ENCODE peak calls at places on chromosome 3, in five cellular contexts. F is spleen, N is sigmoid colon, J is upper lobe of left lung, U is stomach. O is an unnamed sample.

GRCh38 chr3:177136715-177137114 is 60.6 kb downstream of the TBL1XR1 start:
- DNase-seq in F (no peak), N (no peak), J (no peak), U (no peak), O (no peak)

GRCh38 chr3:64554086-64554920 is 133.5 kb downstream of the ADAMTS9 start:
- DNase-seq in F (no peak), N (no peak), J (no peak), U (no peak), O (no peak)

GRCh38 chr3:57078366-57079220 is 18.1 kb downstream of the SPATA12 start:
- DNase-seq in F (peak), N (peak), J (peak), U (peak), O (peak)

GRCh38 chr3:147930417-147930816 is 521.3 kb downstream of the ZIC1 start:
- DNase-seq in F (no peak), N (no peak), J (no peak), U (no peak), O (no peak)

GRCh38 chr3:156637480-156638022 is 36.8 kb upstream of the TIPARP start:
- DNase-seq in F (no peak), N (no peak), J (no peak), U (no peak), O (no peak)

GRCh38 chr3:73540969-73541740 is 83.6 kb downstream of the PDZRN3 start:
- DNase-seq in F (no peak), N (no peak), J (no peak), U (no peak), O (no peak)

GRCh38 chr3:187735837-187736236 is 9.4 kb downstream of the BCL6 start:
- DNase-seq in F (no peak), N (no peak), J (no peak), U (no peak), O (no peak)

GRCh38 chr3:123633530-123633929 is 48.7 kb upstream of the HACD2 start:
- DNase-seq in F (no peak), N (no peak), J (no peak), U (no peak), O (no peak)

GRCh38 chr3:107542665-107543064 is 19.9 kb downstream of the BBX start:
- DNase-seq in F (no peak), N (no peak), J (no peak), U (no peak), O (no peak)

GRCh38 chr3:61819861-61820260 is 258.5 kb downstream of the PTPRG start:
- DNase-seq in F (no peak), N (no peak), J (no peak), U (no peak), O (no peak)

GRCh38 chr3:10602769-10603768 is 97.7 kb upstream of the ATP2B2 start:
- DNase-seq in F (peak), N (no peak), J (no peak), U (no peak), O (no peak)

GRCh38 chr3:188594137-188594536 is 440.2 kb downstream of the LPP start:
- DNase-seq in F (no peak), N (no peak), J (no peak), U (no peak), O (no peak)

GRCh38 chr3:71784201-71784913 is 591 bp downstream of the PROK2 start:
- DNase-seq in F (no peak), N (no peak), J (no peak), U (no peak), O (no peak)

GRCh38 chr3:71787851-71788405 is 3.0 kb upstream of the PROK2 start:
- DNase-seq in F (no peak), N (no peak), J (no peak), U (no peak), O (no peak)

GRCh38 chr3:71786551-71786950 is 1.6 kb upstream of the PROK2 start:
- DNase-seq in F (no peak), N (no peak), J (no peak), U (no peak), O (no peak)

GRCh38 chr3:71785594-71786472 is 885 bp upstream of the PROK2 start:
- DNase-seq in F (no peak), N (no peak), J (no peak), U (no peak), O (no peak)

GRCh38 chr3:71784914-71785593 is at the start of gene PROK2:
- DNase-seq in F (peak), N (no peak), J (peak), U (no peak), O (no peak)
- TF ChIP-seq POLR2AphosphoS5 in F (no peak), N (no peak), J (no peak), U (no peak), O (no peak)

GRCh38 chr3:16305121-16305541 is 40.1 kb downstream of the OXNAD1 start:
- DNase-seq in F (no peak), N (no peak), J (no peak), U (no peak), O (no peak)
- TF ChIP-seq POLR2A in F (no peak), N (no peak), J (no peak), U (no peak), O (no peak)

GRCh38 chr3:127915937-127916480 is 977 bp downstream of the KBTBD12 start:
- DNase-seq in F (no peak), N (no peak), J (no peak), U (no peak), O (no peak)
- TF ChIP-seq POLR2AphosphoS5 in F (no peak), N (no peak), J (no peak), U (no peak), O (no peak)

DNA sequence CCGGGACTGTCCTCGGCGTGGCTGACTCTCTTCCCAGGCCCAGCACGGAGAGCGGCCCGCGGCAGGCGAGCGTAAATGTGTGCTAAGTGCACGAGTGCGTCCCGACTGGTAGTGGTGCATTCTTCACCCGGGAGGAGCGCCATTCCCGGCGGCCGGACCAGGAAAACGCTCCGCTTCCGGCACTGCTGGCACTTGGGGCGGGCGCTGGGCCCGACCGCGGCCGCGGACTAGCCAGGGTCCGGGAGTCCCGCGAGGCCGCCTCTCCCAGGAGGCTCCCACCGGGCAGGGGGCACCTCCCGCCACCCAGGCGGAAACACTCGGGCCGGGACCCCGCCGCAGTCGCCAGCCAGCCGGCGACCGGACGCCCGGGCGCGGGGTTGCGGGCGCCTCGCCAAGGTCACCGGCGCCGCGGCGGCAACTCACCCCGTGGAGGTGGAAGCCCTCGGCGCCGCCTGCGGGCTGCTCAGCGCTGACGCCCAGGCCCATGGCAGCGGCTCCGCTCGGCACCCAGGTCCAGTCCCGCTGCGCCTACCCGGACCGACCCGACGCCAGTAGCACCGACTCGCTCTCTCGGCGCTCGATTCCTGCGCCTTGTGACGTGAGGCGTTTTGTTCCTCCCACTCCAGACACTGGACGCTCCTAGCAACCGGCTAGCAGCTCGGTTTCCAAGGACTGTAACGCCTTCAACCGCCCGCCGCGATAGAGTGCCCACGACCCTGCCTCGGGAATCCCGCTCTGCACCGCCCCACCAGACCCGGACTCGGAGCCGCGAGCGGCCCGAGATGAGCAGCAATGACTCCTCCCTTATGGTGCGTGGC is at the start of the genes GORASP1 and TTC21A:
- DNase-seq in F (peak), N (peak), J (peak), U (peak), O (peak)
- TF ChIP-seq POLR2A in F (no peak), N (peak), J (peak), U (peak), O (peak)

GRCh38 chr3:138776961-138777360 is 57.8 kb downstream of the PIK3CB start:
- DNase-seq in F (no peak), N (no peak), J (no peak), U (no peak), O (no peak)

GRCh38 chr3:138778643-138779042 is 56.1 kb downstream of the PIK3CB start:
- DNase-seq in F (no peak), N (no peak), J (no peak), U (no peak), O (no peak)

GRCh38 chr3:138786788-138787276 is 47.9 kb downstream of the PIK3CB start:
- DNase-seq in F (no peak), N (no peak), J (no peak), U (no peak), O (no peak)

GRCh38 chr3:138782748-138783147 is 52.0 kb downstream of the PIK3CB start:
- DNase-seq in F (no peak), N (no peak), J (no peak), U (no peak), O (no peak)

DNA sequence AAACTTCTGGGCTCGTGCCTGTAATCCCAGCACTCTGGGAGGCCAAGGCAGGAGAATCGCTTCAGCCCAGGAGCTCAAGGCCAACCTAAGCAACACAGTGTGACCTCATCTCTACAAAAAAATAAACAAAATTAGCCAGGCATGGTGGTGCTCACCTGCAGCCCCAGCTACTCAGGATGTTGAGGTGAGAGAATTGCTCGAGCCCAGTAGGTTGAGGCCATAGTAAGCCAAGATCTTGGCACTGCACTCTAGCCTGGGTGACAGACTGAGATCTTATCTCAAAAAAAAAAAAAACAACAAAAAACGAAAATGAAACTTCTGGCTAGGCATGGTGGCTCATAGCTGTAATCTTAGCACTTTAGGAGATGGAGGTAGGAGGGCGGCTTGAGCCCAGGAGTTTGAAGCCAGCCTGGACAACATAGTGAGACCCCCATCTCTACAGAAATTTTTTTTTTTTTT is 53.7 kb downstream of the PIK3CB start:
- DNase-seq in F (no peak), N (no peak), J (no peak), U (peak), O (no peak)
- TF ChIP-seq POLR2AphosphoS5 in F (no peak), N (no peak), J (no peak), U (no peak), O (no peak)

DNA sequence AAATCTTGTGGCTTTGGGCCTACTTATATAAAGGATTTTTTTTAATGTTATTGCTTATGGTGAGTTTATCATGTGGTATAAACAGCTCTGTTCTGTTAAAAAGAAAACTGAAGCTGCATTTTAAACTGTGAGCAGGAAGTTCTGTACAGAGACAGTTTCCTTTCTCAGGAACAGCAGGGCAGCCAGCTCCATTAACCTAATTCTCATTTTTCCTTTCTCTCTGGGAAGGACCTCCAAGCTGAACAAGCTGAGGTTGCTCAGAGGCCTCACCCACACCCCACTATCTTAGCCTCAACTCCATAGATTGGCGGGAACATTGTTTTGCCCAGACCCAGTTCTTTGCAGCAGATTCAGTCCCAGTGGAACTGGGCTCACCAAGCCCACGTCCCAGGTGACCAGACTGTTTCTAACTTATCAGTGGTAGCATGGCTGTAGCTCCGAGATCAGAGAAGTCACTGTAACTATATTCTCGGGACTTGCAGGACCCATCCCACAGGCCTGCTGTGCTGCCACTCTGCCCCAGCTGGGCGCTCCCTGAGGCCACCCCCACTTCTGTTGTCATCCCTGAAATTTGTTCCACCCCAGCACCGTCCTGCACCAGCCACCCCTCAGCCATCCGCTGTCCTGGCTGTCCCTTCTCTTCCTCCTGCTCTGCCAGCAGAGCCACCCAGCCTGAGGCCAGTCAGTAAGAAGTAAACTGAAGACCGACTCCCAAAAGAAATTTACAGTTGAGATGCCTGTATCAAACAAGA is 33.2 kb upstream of the VILL start:
- DNase-seq in F (no peak), N (no peak), J (peak), U (no peak), O (no peak)
- TF ChIP-seq POLR2A in F (no peak), N (no peak), J (no peak), U (no peak), O (no peak)

GRCh38 chr3:71207632-71208031 is 375.9 kb downstream of the FOXP1 start:
- DNase-seq in F (no peak), N (no peak), J (no peak), U (no peak), O (no peak)

GRCh38 chr3:71206821-71207220 is 376.7 kb downstream of the FOXP1 start:
- DNase-seq in F (no peak), N (no peak), J (no peak), U (no peak), O (no peak)

GRCh38 chr3:71211083-71211482 is 372.4 kb downstream of the FOXP1 start:
- DNase-seq in F (no peak), N (no peak), J (no peak), U (no peak), O (no peak)

GRCh38 chr3:71208273-71209095 is 375.0 kb downstream of the FOXP1 start:
- DNase-seq in F (no peak), N (no peak), J (no peak), U (peak), O (peak)

GRCh38 chr3:71210257-71211002 is 373.1 kb downstream of the FOXP1 start:
- DNase-seq in F (no peak), N (peak), J (no peak), U (peak), O (peak)
- TF ChIP-seq POLR2AphosphoS5 in F (peak), N (peak), J (peak), U (peak), O (peak)

GRCh38 chr3:98020412-98020811 is 14.7 kb downstream of the GABRR3 start:
- DNase-seq in F (no peak), N (no peak), J (no peak), U (no peak), O (no peak)

GRCh38 chr3:98025392-98025791 is 9.7 kb downstream of the GABRR3 start:
- DNase-seq in F (no peak), N (no peak), J (no peak), U (no peak), O (no peak)

GRCh38 chr3:98021821-98022220 is 13.3 kb downstream of the GABRR3 start:
- DNase-seq in F (no peak), N (no peak), J (no peak), U (no peak), O (no peak)

GRCh38 chr3:98026425-98027083 is 8.6 kb downstream of the GABRR3 start:
- DNase-seq in F (no peak), N (no peak), J (no peak), U (no peak), O (no peak)

DNA sequence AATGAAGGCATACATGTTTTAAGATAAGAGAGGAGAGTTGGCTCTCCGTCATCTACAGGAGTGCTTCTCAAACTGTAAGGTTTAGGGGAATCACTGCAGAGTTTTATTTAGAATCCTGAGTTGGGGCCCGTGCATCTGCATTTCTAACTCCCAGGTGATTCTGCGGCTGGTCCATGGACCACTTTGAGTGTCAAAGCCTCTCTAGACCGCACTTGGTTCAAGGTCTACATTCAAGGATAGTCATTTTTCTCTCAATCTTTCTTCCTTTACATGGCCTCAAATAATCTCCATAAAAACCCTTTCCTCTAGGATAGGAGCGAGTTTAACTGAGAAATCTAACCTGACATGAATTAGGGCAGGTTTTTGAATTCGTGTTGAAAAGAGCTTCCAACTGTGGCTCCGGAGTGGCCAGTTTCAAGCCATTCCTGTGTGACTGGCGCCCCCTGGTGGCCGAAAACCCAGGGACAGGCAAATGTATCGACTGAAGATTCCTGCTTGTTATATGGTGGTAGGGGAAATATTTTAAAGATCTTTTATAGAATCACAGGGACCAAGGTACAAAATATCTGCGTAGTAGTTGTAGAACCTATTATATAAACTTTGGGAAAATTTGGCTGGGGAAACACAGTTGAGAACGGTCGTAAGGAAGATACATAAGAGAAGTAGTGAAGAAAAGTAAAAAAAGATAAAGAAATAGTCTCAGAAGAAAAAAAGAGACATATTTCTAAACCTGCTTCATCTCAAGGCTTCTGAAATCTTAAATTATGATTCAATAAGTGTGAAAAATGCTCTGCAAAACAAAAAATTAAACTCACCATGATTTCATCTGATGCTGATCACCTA is 11.9 kb downstream of the GABRR3 start:
- DNase-seq in F (peak), N (peak), J (peak), U (peak), O (peak)
- TF ChIP-seq POLR2A in F (no peak), N (no peak), J (no peak), U (no peak), O (no peak)

GRCh38 chr3:14950274-14950673 is 2.9 kb downstream of the NR2C2 start:
- DNase-seq in F (no peak), N (no peak), J (no peak), U (no peak), O (no peak)

GRCh38 chr3:14947886-14948608 is 664 bp downstream of the NR2C2 start:
- DNase-seq in F (peak), N (peak), J (peak), U (peak), O (peak)

GRCh38 chr3:14947105-14947885 is at the start of gene NR2C2:
- DNase-seq in F (peak), N (peak), J (peak), U (peak), O (peak)

GRCh38 chr3:14949126-14949525 is 1.7 kb downstream of the NR2C2 start:
- DNase-seq in F (no peak), N (no peak), J (no peak), U (no peak), O (no peak)

GRCh38 chr3:14948609-14949038 is 1.2 kb downstream of the NR2C2 start:
- DNase-seq in F (no peak), N (no peak), J (no peak), U (no peak), O (no peak)
- TF ChIP-seq POLR2AphosphoS5 in F (no peak), N (peak), J (peak), U (no peak), O (peak)

GRCh38 chr3:50350527-50351317 is at the start of the genes CYB561D2 and NPRL2:
- DNase-seq in F (peak), N (peak), J (peak), U (peak), O (peak)
- TF ChIP-seq POLR2A in F (peak), N (peak), J (peak), U (peak), O (peak)